ENCODE peak calls at places on chromosome 1, in nine cellular contexts. One of them, this sample, is unnamed.

GRCh38 chr1:33825506-33825905 is 38.4 kb upstream of the HMGB4 start:
- DNase-seq in A549: no peak
- DNase-seq in tibial nerve: no peak
- DNase-seq in fibroblast of lung: no peak
- DNase-seq in upper lobe of right lung: no peak
- DNase-seq in tibial artery: no peak
- DNase-seq in GM12865: no peak
- DNase-seq in psoas muscle: no peak
- DNase-seq in cardiac fibroblast: no peak
- DNase-seq in this sample: no peak

GRCh38 chr1:224707849-224708725 is 92.0 kb downstream of the CNIH3 start:
- DNase-seq in tibial nerve: no peak
- DNase-seq in tibial artery: no peak
- DNase-seq in A549: no peak
- DNase-seq in psoas muscle: no peak
- DNase-seq in GM12865: peak
- DNase-seq in upper lobe of right lung: peak
- DNase-seq in cardiac fibroblast: peak
- DNase-seq in fibroblast of lung: peak
- DNase-seq in this sample: peak

GRCh38 chr1:113946112-113946511 is 17.0 kb downstream of the HIPK1 start:
- DNase-seq in psoas muscle: no peak
- DNase-seq in cardiac fibroblast: no peak
- DNase-seq in GM12865: no peak
- DNase-seq in tibial artery: no peak
- DNase-seq in upper lobe of right lung: no peak
- DNase-seq in A549: no peak
- DNase-seq in tibial nerve: no peak
- DNase-seq in fibroblast of lung: no peak
- DNase-seq in this sample: no peak

GRCh38 chr1:66876664-66877063 is 48.0 kb downstream of the DNAI4 start:
- DNase-seq in tibial artery: no peak
- DNase-seq in A549: no peak
- DNase-seq in fibroblast of lung: no peak
- DNase-seq in tibial nerve: no peak
- DNase-seq in cardiac fibroblast: no peak
- DNase-seq in GM12865: no peak
- DNase-seq in psoas muscle: no peak
- DNase-seq in upper lobe of right lung: no peak
- DNase-seq in this sample: no peak

GRCh38 chr1:247576514-247576913 is 11.6 kb upstream of the OR2G2 start:
- DNase-seq in psoas muscle: no peak
- DNase-seq in tibial artery: no peak
- DNase-seq in upper lobe of right lung: no peak
- DNase-seq in cardiac fibroblast: no peak
- DNase-seq in tibial nerve: no peak
- DNase-seq in fibroblast of lung: no peak
- DNase-seq in A549: peak
- DNase-seq in GM12865: peak
- DNase-seq in this sample: no peak

GRCh38 chr1:169371400-169371799 is 3.4 kb downstream of the BLZF1 start:
- DNase-seq in A549: no peak
- DNase-seq in tibial artery: no peak
- DNase-seq in cardiac fibroblast: no peak
- DNase-seq in fibroblast of lung: no peak
- DNase-seq in psoas muscle: no peak
- DNase-seq in GM12865: no peak
- DNase-seq in upper lobe of right lung: no peak
- DNase-seq in tibial nerve: no peak
- DNase-seq in this sample: no peak

GRCh38 chr1:178643871-178644270 is 81.2 kb upstream of the RALGPS2 start:
- DNase-seq in cardiac fibroblast: no peak
- DNase-seq in A549: no peak
- DNase-seq in GM12865: no peak
- DNase-seq in fibroblast of lung: no peak
- DNase-seq in tibial nerve: no peak
- DNase-seq in tibial artery: no peak
- DNase-seq in psoas muscle: no peak
- DNase-seq in upper lobe of right lung: no peak
- DNase-seq in this sample: no peak

GRCh38 chr1:223225061-223225460 is 82.0 kb upstream of the TLR5 start:
- DNase-seq in psoas muscle: no peak
- DNase-seq in tibial nerve: no peak
- DNase-seq in A549: no peak
- DNase-seq in fibroblast of lung: no peak
- DNase-seq in cardiac fibroblast: no peak
- DNase-seq in tibial artery: no peak
- DNase-seq in upper lobe of right lung: no peak
- DNase-seq in GM12865: no peak
- DNase-seq in this sample: no peak

GRCh38 chr1:200659269-200659668 is 10.4 kb downstream of the DDX59 start:
- DNase-seq in A549: no peak
- DNase-seq in psoas muscle: no peak
- DNase-seq in tibial nerve: no peak
- DNase-seq in upper lobe of right lung: no peak
- DNase-seq in GM12865: no peak
- DNase-seq in tibial artery: no peak
- DNase-seq in cardiac fibroblast: no peak
- DNase-seq in fibroblast of lung: no peak
- DNase-seq in this sample: no peak

GRCh38 chr1:223720987-223721591 is 8.8 kb downstream of the CAPN2 start:
- DNase-seq in GM12865: no peak
- DNase-seq in cardiac fibroblast: peak
- DNase-seq in tibial nerve: no peak
- DNase-seq in A549: peak
- DNase-seq in psoas muscle: no peak
- DNase-seq in fibroblast of lung: peak
- DNase-seq in tibial artery: no peak
- DNase-seq in upper lobe of right lung: no peak
- DNase-seq in this sample: peak

GRCh38 chr1:228273720-228274451 is 66.0 kb downstream of the OBSCN start:
- DNase-seq in tibial nerve: no peak
- DNase-seq in fibroblast of lung: no peak
- DNase-seq in A549: no peak
- DNase-seq in cardiac fibroblast: no peak
- DNase-seq in GM12865: no peak
- DNase-seq in upper lobe of right lung: peak
- DNase-seq in psoas muscle: peak
- DNase-seq in tibial artery: no peak
- DNase-seq in this sample: no peak

GRCh38 chr1:198495635-198496034 is 44.8 kb downstream of the ATP6V1G3 start:
- DNase-seq in fibroblast of lung: no peak
- DNase-seq in tibial nerve: no peak
- DNase-seq in upper lobe of right lung: no peak
- DNase-seq in cardiac fibroblast: no peak
- DNase-seq in psoas muscle: no peak
- DNase-seq in GM12865: no peak
- DNase-seq in A549: no peak
- DNase-seq in tibial artery: no peak
- DNase-seq in this sample: no peak

GRCh38 chr1:205057808-205058575 is 15.0 kb downstream of the CNTN2 start:
- DNase-seq in fibroblast of lung: no peak
- DNase-seq in A549: no peak
- DNase-seq in cardiac fibroblast: no peak
- DNase-seq in tibial artery: no peak
- DNase-seq in upper lobe of right lung: no peak
- DNase-seq in tibial nerve: no peak
- DNase-seq in psoas muscle: peak
- DNase-seq in GM12865: no peak
- DNase-seq in this sample: no peak

GRCh38 chr1:230291731-230292620 is 134.2 kb downstream of the PGBD5 start:
- DNase-seq in tibial artery: peak
- DNase-seq in cardiac fibroblast: no peak
- DNase-seq in psoas muscle: peak
- DNase-seq in fibroblast of lung: no peak
- DNase-seq in A549: no peak
- DNase-seq in upper lobe of right lung: peak
- DNase-seq in GM12865: no peak
- DNase-seq in tibial nerve: no peak
- DNase-seq in this sample: no peak

GRCh38 chr1:156465747-156466365 is 34.7 kb downstream of the MEF2D start:
- DNase-seq in tibial nerve: no peak
- DNase-seq in cardiac fibroblast: no peak
- DNase-seq in A549: peak
- DNase-seq in fibroblast of lung: peak
- DNase-seq in upper lobe of right lung: no peak
- DNase-seq in psoas muscle: no peak
- DNase-seq in GM12865: no peak
- DNase-seq in tibial artery: no peak
- DNase-seq in this sample: no peak

GRCh38 chr1:110877364-110877763 is 4.4 kb downstream of the CD53 start:
- DNase-seq in fibroblast of lung: no peak
- DNase-seq in psoas muscle: no peak
- DNase-seq in GM12865: no peak
- DNase-seq in cardiac fibroblast: no peak
- DNase-seq in tibial nerve: no peak
- DNase-seq in upper lobe of right lung: no peak
- DNase-seq in tibial artery: no peak
- DNase-seq in A549: no peak
- DNase-seq in this sample: no peak

GRCh38 chr1:248815407-248816034 is 10.2 kb downstream of the SH3BP5L start:
- DNase-seq in tibial nerve: no peak
- DNase-seq in A549: no peak
- DNase-seq in tibial artery: no peak
- DNase-seq in psoas muscle: no peak
- DNase-seq in GM12865: no peak
- DNase-seq in fibroblast of lung: no peak
- DNase-seq in cardiac fibroblast: no peak
- DNase-seq in upper lobe of right lung: no peak
- DNase-seq in this sample: no peak

GRCh38 chr1:59544615-59545014 is 247.7 kb downstream of the FGGY start:
- DNase-seq in tibial nerve: no peak
- DNase-seq in GM12865: no peak
- DNase-seq in cardiac fibroblast: no peak
- DNase-seq in tibial artery: no peak
- DNase-seq in A549: no peak
- DNase-seq in psoas muscle: no peak
- DNase-seq in upper lobe of right lung: no peak
- DNase-seq in fibroblast of lung: no peak
- DNase-seq in this sample: no peak

GRCh38 chr1:115839706-115840095 is 1.2 kb downstream of the NHLH2 start:
- DNase-seq in fibroblast of lung: no peak
- DNase-seq in tibial artery: no peak
- DNase-seq in GM12865: no peak
- DNase-seq in tibial nerve: no peak
- DNase-seq in cardiac fibroblast: no peak
- DNase-seq in A549: no peak
- DNase-seq in upper lobe of right lung: no peak
- DNase-seq in psoas muscle: no peak
- DNase-seq in this sample: no peak

GRCh38 chr1:115837386-115837761 is 3.6 kb downstream of the NHLH2 start:
- DNase-seq in GM12865: no peak
- DNase-seq in psoas muscle: no peak
- DNase-seq in tibial artery: no peak
- DNase-seq in upper lobe of right lung: no peak
- DNase-seq in fibroblast of lung: no peak
- DNase-seq in cardiac fibroblast: no peak
- DNase-seq in A549: no peak
- DNase-seq in tibial nerve: no peak
- DNase-seq in this sample: no peak

GRCh38 chr1:115838426-115838804 is 2.5 kb downstream of the NHLH2 start:
- DNase-seq in tibial artery: no peak
- DNase-seq in GM12865: no peak
- DNase-seq in tibial nerve: no peak
- DNase-seq in fibroblast of lung: no peak
- DNase-seq in cardiac fibroblast: no peak
- DNase-seq in psoas muscle: no peak
- DNase-seq in upper lobe of right lung: no peak
- DNase-seq in A549: no peak
- DNase-seq in this sample: no peak

GRCh38 chr1:115837762-115838421 is 3.0 kb downstream of the NHLH2 start:
- DNase-seq in psoas muscle: no peak
- DNase-seq in tibial artery: no peak
- DNase-seq in GM12865: no peak
- DNase-seq in A549: no peak
- DNase-seq in cardiac fibroblast: no peak
- DNase-seq in fibroblast of lung: no peak
- DNase-seq in tibial nerve: no peak
- DNase-seq in upper lobe of right lung: peak
- DNase-seq in this sample: no peak

GRCh38 chr1:115838805-115839705 is 1.9 kb downstream of the NHLH2 start:
- DNase-seq in cardiac fibroblast: peak
- DNase-seq in psoas muscle: peak
- DNase-seq in fibroblast of lung: no peak
- DNase-seq in A549: no peak
- DNase-seq in tibial nerve: no peak
- DNase-seq in GM12865: no peak
- DNase-seq in upper lobe of right lung: peak
- DNase-seq in tibial artery: no peak
- DNase-seq in this sample: no peak
- H3K4me3 ChIP-seq in cardiac fibroblast: no peak
- H3K4me3 ChIP-seq in psoas muscle: peak
- H3K4me3 ChIP-seq in fibroblast of lung: no peak
- H3K4me3 ChIP-seq in A549: no peak
- H3K4me3 ChIP-seq in tibial nerve: peak
- H3K4me3 ChIP-seq in GM12865: no peak
- H3K4me3 ChIP-seq in upper lobe of right lung: peak
- H3K4me3 ChIP-seq in tibial artery: peak
- H3K4me3 ChIP-seq in this sample: peak

DNA sequence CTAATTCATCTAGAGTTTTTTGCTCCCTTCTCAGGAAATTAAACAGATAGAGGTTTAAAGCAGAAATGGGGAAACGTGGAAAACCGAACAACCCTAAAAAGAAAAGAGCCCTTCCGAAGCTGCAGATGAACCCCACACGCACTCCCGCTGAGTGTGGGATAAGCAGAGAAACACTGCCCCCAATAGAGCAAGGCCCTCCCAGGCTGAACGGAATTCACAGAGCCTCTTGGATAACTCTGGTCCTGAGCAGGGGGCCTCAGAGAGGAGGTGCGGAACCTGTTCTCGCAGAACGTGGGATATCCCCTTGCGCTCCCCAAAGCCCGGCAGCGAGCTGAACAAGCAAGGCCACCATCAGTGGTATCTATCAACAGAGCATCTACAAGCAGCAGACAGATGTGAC is 44.9 kb downstream of the SSBP3 start:
- DNase-seq in tibial nerve: peak
- DNase-seq in GM12865: no peak
- DNase-seq in A549: no peak
- DNase-seq in tibial artery: no peak
- DNase-seq in upper lobe of right lung: no peak
- DNase-seq in psoas muscle: no peak
- DNase-seq in cardiac fibroblast: no peak
- DNase-seq in fibroblast of lung: no peak
- DNase-seq in this sample: no peak
- TF ChIP-seq CTCF in tibial nerve: no peak
- TF ChIP-seq CTCF in GM12865: no peak
- TF ChIP-seq CTCF in A549: no peak
- TF ChIP-seq CTCF in tibial artery: no peak
- TF ChIP-seq CTCF in upper lobe of right lung: no peak
- TF ChIP-seq CTCF in psoas muscle: peak
- TF ChIP-seq CTCF in cardiac fibroblast: peak
- TF ChIP-seq CTCF in fibroblast of lung: no peak
- TF ChIP-seq CTCF in this sample: no peak

GRCh38 chr1:160437432-160438319 is 37.3 kb downstream of the VANGL2 start:
- DNase-seq in A549: no peak
- DNase-seq in tibial artery: no peak
- DNase-seq in fibroblast of lung: peak
- DNase-seq in psoas muscle: no peak
- DNase-seq in cardiac fibroblast: no peak
- DNase-seq in GM12865: peak
- DNase-seq in tibial nerve: no peak
- DNase-seq in upper lobe of right lung: no peak
- DNase-seq in this sample: no peak
- H3K4me3 ChIP-seq in A549: no peak
- H3K4me3 ChIP-seq in tibial artery: no peak
- H3K4me3 ChIP-seq in fibroblast of lung: no peak
- H3K4me3 ChIP-seq in psoas muscle: no peak
- H3K4me3 ChIP-seq in cardiac fibroblast: no peak
- H3K4me3 ChIP-seq in GM12865: peak
- H3K4me3 ChIP-seq in tibial nerve: peak
- H3K4me3 ChIP-seq in upper lobe of right lung: peak
- H3K4me3 ChIP-seq in this sample: no peak

GRCh38 chr1:203270448-203270847 is 34.9 kb upstream of the BTG2 start:
- DNase-seq in GM12865: no peak
- DNase-seq in psoas muscle: no peak
- DNase-seq in upper lobe of right lung: no peak
- DNase-seq in tibial artery: peak
- DNase-seq in cardiac fibroblast: no peak
- DNase-seq in fibroblast of lung: no peak
- DNase-seq in A549: no peak
- DNase-seq in tibial nerve: no peak
- DNase-seq in this sample: no peak
- TF ChIP-seq CTCF in GM12865: no peak
- TF ChIP-seq CTCF in psoas muscle: no peak
- TF ChIP-seq CTCF in upper lobe of right lung: no peak
- TF ChIP-seq CTCF in tibial artery: no peak
- TF ChIP-seq CTCF in cardiac fibroblast: no peak
- TF ChIP-seq CTCF in fibroblast of lung: no peak
- TF ChIP-seq CTCF in A549: no peak
- TF ChIP-seq CTCF in tibial nerve: no peak
- TF ChIP-seq CTCF in this sample: no peak